ENCODE peak calls at places on chromosomes 7 and 10, in seven cellular contexts. L, J, R, O, H, G and U are unnamed samples.

GRCh38 chr7:66321283-66321682 is 116.1 kb downstream of the TPST1 start:
- DNase-seq in L (no peak), J (no peak), R (no peak), O (no peak), H (no peak), G (no peak), U (no peak)

GRCh38 chr10:76649723-76650127 is 987.9 kb downstream of the KCNMA1 start:
- DNase-seq in L (no peak), J (no peak), R (no peak), O (no peak), H (no peak), G (peak; percentile 34), U (no peak)

GRCh38 chr10:102247724-102248123 is 2.4 kb downstream of the GBF1 start:
- DNase-seq in L (no peak), J (no peak), R (no peak), O (no peak), H (no peak), G (no peak), U (no peak)

GRCh38 chr7:23218196-23218595 is 28.4 kb upstream of the GPNMB start:
- DNase-seq in L (no peak), J (no peak), R (no peak), O (no peak), H (no peak), G (no peak), U (no peak)

GRCh38 chr7:28500143-28500542 is 87.8 kb downstream of the CREB5 start:
- DNase-seq in L (no peak), J (no peak), R (no peak), O (no peak), H (no peak), G (no peak), U (no peak)

GRCh38 chr7:36796850-36797618 is 72.7 kb upstream of the AOAH start:
- DNase-seq in L (no peak), J (no peak), R (no peak), O (no peak), H (no peak), G (no peak), U (no peak)

GRCh38 chr7:146961617-146962016 is 845.0 kb downstream of the CNTNAP2 start:
- DNase-seq in L (no peak), J (no peak), R (no peak), O (no peak), H (no peak), G (no peak), U (no peak)

GRCh38 chr10:29955308-29955935 is 104.0 kb downstream of the JCAD start:
- DNase-seq in L (no peak), J (no peak), R (no peak), O (no peak), H (no peak), G (no peak), U (no peak)

GRCh38 chr7:29457565-29457971 is 106.1 kb upstream of the PRR15 start:
- DNase-seq in L (no peak), J (no peak), R (no peak), O (peak; percentile 18), H (no peak), G (peak; percentile 55), U (no peak)

DNA sequence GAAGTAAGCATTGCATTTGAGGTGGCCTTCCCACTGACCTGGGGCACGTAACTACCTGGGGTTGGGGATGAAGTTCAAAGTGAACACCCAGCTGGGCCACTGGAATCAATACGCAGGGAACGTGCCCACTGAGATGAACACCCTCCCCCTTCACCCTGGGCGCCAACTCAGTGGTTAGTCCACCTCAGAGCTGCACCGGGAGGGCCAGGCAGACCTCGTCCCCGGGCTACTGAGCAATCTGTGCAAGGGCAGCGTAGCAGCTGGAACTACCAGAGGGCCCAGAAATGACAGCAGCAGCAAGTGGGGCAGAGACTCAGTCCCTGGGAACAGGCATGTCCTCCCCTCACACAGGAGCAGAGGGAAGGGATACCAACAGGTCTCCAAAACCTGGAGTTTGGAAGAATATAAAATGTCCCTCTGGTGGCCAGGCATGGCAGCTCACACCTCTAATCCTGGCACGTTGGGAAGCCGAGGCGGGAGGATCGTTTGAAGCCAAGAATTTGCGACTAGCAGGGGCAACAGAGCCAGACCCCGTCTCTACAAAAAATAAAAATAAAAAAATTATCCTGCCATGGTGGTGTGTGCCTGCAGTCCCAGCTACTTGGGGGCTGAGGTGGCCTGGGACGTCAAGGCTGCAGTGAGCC is 143.9 kb downstream of the SH3PXD2A start:
- DNase-seq in L (no peak), J (no peak), R (no peak), O (peak; percentile 27), H (no peak), G (no peak), U (no peak)
- TF ChIP-seq CTCF in L (peak; percentile 23), J (no peak), R (no peak), O (peak; percentile 51), H (no peak), G (peak; percentile 19), U (peak; percentile 14)

GRCh38 chr10:104638861-104639594 is 2.1 kb upstream of the SORCS3 start:
- DNase-seq in L (no peak), J (no peak), R (no peak), O (peak; percentile 84), H (no peak), G (no peak), U (no peak)
- H3K27me3 ChIP-seq in L (no peaks in the 10 kb centered on the region), J (peaks cover 67% of the 10 kb centered on the region), R (peaks cover 71% of the 10 kb centered on the region), O (peaks cover 93% of the 10 kb centered on the region), H (peaks cover 3% of the 10 kb centered on the region), G (peaks cover 34% of the 10 kb centered on the region), U (peaks cover 8% of the 10 kb centered on the region)

GRCh38 chr7:5526190-5527037 is 102.8 kb upstream of the TNRC18 start:
- DNase-seq in L (no peak), J (no peak), R (no peak), O (peak; percentile 50), H (no peak), G (no peak), U (peak; percentile 70)

GRCh38 chr7:5528815-5529442 is 105.3 kb upstream of the TNRC18 start:
- DNase-seq in L (no peak), J (peak; percentile 73), R (no peak), O (no peak), H (no peak), G (no peak), U (no peak)

GRCh38 chr7:5523052-5523711 is 99.5 kb upstream of the TNRC18 start:
- DNase-seq in L (no peak), J (no peak), R (no peak), O (peak; percentile 27), H (no peak), G (no peak), U (no peak)

GRCh38 chr7:5528071-5528814 is 104.6 kb upstream of the TNRC18 start:
- DNase-seq in L (no peak), J (peak; percentile 75), R (no peak), O (peak; percentile 59), H (no peak), G (no peak), U (no peak)

GRCh38 chr7:5525271-5526189 is 101.9 kb upstream of the TNRC18 start:
- DNase-seq in L (no peak), J (no peak), R (no peak), O (peak; percentile 53), H (no peak), G (no peak), U (no peak)
- H3K36me3 ChIP-seq in L (no peaks in the 10 kb centered on the region), J (peaks cover 39% of the 10 kb centered on the region), R (peaks cover 34% of the 10 kb centered on the region), O (no peaks in the 10 kb centered on the region), H (peaks cover 40% of the 10 kb centered on the region), G (peaks cover 34% of the 10 kb centered on the region), U (peaks cover 44% of the 10 kb centered on the region)

GRCh38 chr7:142375710-142376313 is 118.0 kb upstream of the PRSS58 start:
- DNase-seq in L (no peak), J (no peak), R (no peak), O (peak; percentile 59), H (no peak), G (no peak), U (no peak)
- TF ChIP-seq CTCF in L (no peak), J (no peak), R (peak; percentile 61), O (peak; percentile 48), H (no peak), G (peak; percentile 27), U (no peak)

DNA sequence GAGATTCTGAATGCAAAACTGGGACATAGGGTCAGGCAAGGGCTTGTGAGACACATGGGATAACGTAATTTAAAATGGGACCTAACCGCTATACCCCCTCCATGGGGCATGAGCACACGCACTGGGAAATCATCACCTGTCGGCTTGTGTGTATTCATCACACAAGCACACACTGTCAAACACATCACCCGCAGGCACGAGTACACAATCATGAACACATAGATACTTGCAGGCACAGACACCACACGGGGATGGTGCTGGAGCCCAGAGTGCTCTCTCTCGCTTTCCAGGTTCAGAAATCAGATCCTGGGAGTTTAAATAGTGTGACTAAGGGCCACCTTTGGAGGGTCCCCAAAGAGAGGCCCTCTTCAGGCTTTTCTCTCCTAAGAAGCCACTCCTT is 19.6 kb upstream of the TLX1 start:
- DNase-seq in L (no peak), J (no peak), R (no peak), O (no peak), H (no peak), G (no peak), U (no peak)
- H3K27me3 ChIP-seq in L (no peaks in the 10 kb centered on the region), J (peaks cover 77% of the 10 kb centered on the region), R (peaks cover 28% of the 10 kb centered on the region), O (peaks cover 89% of the 10 kb centered on the region), H (no peaks in the 10 kb centered on the region), G (peaks cover 31% of the 10 kb centered on the region), U (no peaks in the 10 kb centered on the region)

GRCh38 chr10:57008189-57008588 is 647.1 kb upstream of the ZWINT start:
- DNase-seq in L (no peak), J (no peak), R (no peak), O (no peak), H (no peak), G (no peak), U (no peak)
- H3K36me3 ChIP-seq in L (no peaks in the 10 kb centered on the region), J (no peaks in the 10 kb centered on the region), R (no peaks in the 10 kb centered on the region), O (no peaks in the 10 kb centered on the region), H (no peaks in the 10 kb centered on the region), G (no peaks in the 10 kb centered on the region), U (no peaks in the 10 kb centered on the region)

GRCh38 chr7:127253289-127254162 is 785 bp upstream of the GRM8 start:
- DNase-seq in L (peak; percentile 58), J (peak; percentile 78), R (no peak), O (peak; percentile 88), H (peak; percentile 58), G (no peak), U (peak; percentile 74)

GRCh38 chr7:127256326-127256725 is 3.6 kb upstream of the GRM8 start:
- DNase-seq in L (no peak), J (no peak), R (no peak), O (no peak), H (no peak), G (no peak), U (no peak)

GRCh38 chr7:127252736-127253288 is at the start of gene GRM8:
- DNase-seq in L (no peak), J (peak; percentile 64), R (no peak), O (peak; percentile 87), H (peak; percentile 18), G (no peak), U (no peak)

GRCh38 chr7:127252380-127252718 is 392 bp downstream of the GRM8 start:
- DNase-seq in L (no peak), J (no peak), R (no peak), O (peak; percentile 12), H (no peak), G (no peak), U (no peak)

DNA sequence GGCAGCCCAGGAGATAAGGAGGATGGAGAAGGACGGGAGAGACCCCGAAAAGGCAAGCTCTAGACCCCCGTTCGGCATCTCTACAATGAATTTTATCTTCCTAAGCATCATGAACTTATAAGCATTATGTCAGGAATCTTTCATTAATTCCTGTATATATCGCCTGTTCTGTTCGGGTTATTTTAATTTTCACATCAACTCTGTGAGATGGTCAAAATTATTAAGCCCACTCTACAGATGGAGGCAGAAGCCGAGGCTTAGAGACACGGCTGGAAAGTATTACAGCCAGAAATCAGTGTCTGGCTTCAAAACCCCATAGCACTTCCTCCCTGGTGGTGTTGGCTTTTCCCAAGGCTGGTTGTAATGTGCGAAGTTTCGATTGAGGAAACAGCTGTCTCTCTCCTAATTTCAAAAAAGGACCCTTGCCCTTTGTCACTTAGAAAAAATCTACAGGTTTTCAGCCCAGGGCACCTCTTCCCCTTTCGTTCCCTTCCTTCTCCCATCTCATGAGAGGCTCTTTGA is 1.5 kb upstream of the GRM8 start:
- DNase-seq in L (no peak), J (no peak), R (no peak), O (no peak), H (no peak), G (no peak), U (no peak)
- TF ChIP-seq CTCF in L (no peak), J (no peak), R (no peak), O (no peak), H (no peak), G (no peak), U (no peak)